ENCODE peak calls at places on chromosomes 2 and 18, in four cellular contexts. One of them, this sample, is unnamed.
A peak's percentile ranks its signal among the peaks of the same experiment; 100 is the strongest.

GRCh38 chr2:44766220-44766619 is 175.3 kb upstream of the SIX3 start:
- DNase-seq in mesothelial cell of epicardium: no peak
- DNase-seq in adrenal gland: no peak
- DNase-seq in fibroblast of lung: no peak
- DNase-seq in this sample: no peak

GRCh38 chr18:48727685-48728084 is 188.9 kb downstream of the CTIF start:
- DNase-seq in mesothelial cell of epicardium: no peak
- DNase-seq in adrenal gland: no peak
- DNase-seq in fibroblast of lung: no peak
- DNase-seq in this sample: no peak

GRCh38 chr2:173793649-173794565 is 171.3 kb downstream of the SP3 start:
- DNase-seq in mesothelial cell of epicardium: no peak
- DNase-seq in adrenal gland: no peak
- DNase-seq in fibroblast of lung: no peak
- DNase-seq in this sample: no peak

GRCh38 chr2:215750763-215751162 is 262.6 kb downstream of the MREG start:
- DNase-seq in mesothelial cell of epicardium: no peak
- DNase-seq in adrenal gland: no peak
- DNase-seq in fibroblast of lung: peak; percentile 40
- DNase-seq in this sample: no peak

GRCh38 chr2:196925768-196926561 is 542 bp downstream of the PGAP1 start:
- DNase-seq in mesothelial cell of epicardium: peak; percentile 41
- DNase-seq in adrenal gland: peak; percentile 40
- DNase-seq in fibroblast of lung: peak; percentile 32
- DNase-seq in this sample: peak; percentile 21

GRCh38 chr18:67519582-67519981 is 3.1 kb upstream of the DSEL start:
- DNase-seq in mesothelial cell of epicardium: no peak
- DNase-seq in adrenal gland: no peak
- DNase-seq in fibroblast of lung: peak; percentile 80
- DNase-seq in this sample: no peak

GRCh38 chr2:23900927-23901322 is 26.0 kb downstream of the ATAD2B start:
- DNase-seq in mesothelial cell of epicardium: no peak
- DNase-seq in adrenal gland: no peak
- DNase-seq in fibroblast of lung: peak; percentile 89
- DNase-seq in this sample: no peak

GRCh38 chr2:188382107-188382506 is 90.4 kb downstream of the GULP1 start:
- DNase-seq in mesothelial cell of epicardium: no peak
- DNase-seq in adrenal gland: no peak
- DNase-seq in fibroblast of lung: peak; percentile 33
- DNase-seq in this sample: no peak

GRCh38 chr2:235619544-235619943 is 125.7 kb downstream of the AGAP1 start:
- DNase-seq in mesothelial cell of epicardium: no peak
- DNase-seq in adrenal gland: no peak
- DNase-seq in fibroblast of lung: no peak
- DNase-seq in this sample: no peak

GRCh38 chr2:55560855-55561254 is 41.3 kb downstream of the CFAP36 start:
- DNase-seq in mesothelial cell of epicardium: no peak
- DNase-seq in adrenal gland: no peak
- DNase-seq in fibroblast of lung: no peak
- DNase-seq in this sample: no peak

GRCh38 chr2:33903701-33904100 is 304.6 kb upstream of the FAM98A start:
- DNase-seq in mesothelial cell of epicardium: no peak
- DNase-seq in adrenal gland: no peak
- DNase-seq in fibroblast of lung: no peak
- DNase-seq in this sample: no peak

GRCh38 chr2:140698736-140699135 is 1432.1 kb downstream of the LRP1B start:
- DNase-seq in mesothelial cell of epicardium: no peak
- DNase-seq in adrenal gland: no peak
- DNase-seq in fibroblast of lung: no peak
- DNase-seq in this sample: no peak

GRCh38 chr2:140696449-140696848 is 1434.4 kb downstream of the LRP1B start:
- DNase-seq in mesothelial cell of epicardium: no peak
- DNase-seq in adrenal gland: no peak
- DNase-seq in fibroblast of lung: no peak
- DNase-seq in this sample: no peak

DNA sequence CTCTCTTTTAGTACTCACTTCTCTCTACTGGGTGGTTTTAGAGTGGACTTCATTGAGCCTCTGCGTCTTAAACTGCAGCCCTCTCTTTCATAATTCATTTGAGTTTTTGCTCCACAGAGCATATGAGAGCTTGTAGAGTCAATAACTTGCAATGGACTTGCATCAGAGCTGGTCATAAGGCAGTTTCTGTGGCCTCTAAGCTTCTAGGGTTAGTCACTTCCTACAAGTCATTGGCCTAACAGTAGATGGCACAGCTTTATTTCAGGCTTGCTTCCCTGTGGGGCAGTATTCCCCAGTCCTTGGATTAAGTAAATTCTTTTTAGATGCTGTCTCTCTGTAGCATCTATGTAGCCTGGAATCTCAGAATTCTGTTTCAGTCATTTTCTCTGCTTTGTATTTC is 1435.7 kb downstream of the LRP1B start:
- DNase-seq in mesothelial cell of epicardium: no peak
- DNase-seq in adrenal gland: no peak
- DNase-seq in fibroblast of lung: peak; percentile 11
- DNase-seq in this sample: no peak
- TF ChIP-seq CTCF in mesothelial cell of epicardium: no peak
- TF ChIP-seq CTCF in adrenal gland: no peak
- TF ChIP-seq CTCF in fibroblast of lung: no peak
- TF ChIP-seq CTCF in this sample: no peak

GRCh38 chr2:170394988-170395387 is 217.0 kb downstream of the MYO3B start:
- DNase-seq in mesothelial cell of epicardium: no peak
- DNase-seq in adrenal gland: no peak
- DNase-seq in fibroblast of lung: no peak
- DNase-seq in this sample: no peak
- TF ChIP-seq CTCF in mesothelial cell of epicardium: no peak
- TF ChIP-seq CTCF in adrenal gland: no peak
- TF ChIP-seq CTCF in fibroblast of lung: no peak
- TF ChIP-seq CTCF in this sample: no peak

GRCh38 chr18:23893653-23894052 is 120.9 kb upstream of the TTC39C start:
- DNase-seq in mesothelial cell of epicardium: no peak
- DNase-seq in adrenal gland: no peak
- DNase-seq in fibroblast of lung: no peak
- DNase-seq in this sample: no peak

GRCh38 chr18:23897733-23898132 is 116.8 kb upstream of the TTC39C start:
- DNase-seq in mesothelial cell of epicardium: no peak
- DNase-seq in adrenal gland: no peak
- DNase-seq in fibroblast of lung: no peak
- DNase-seq in this sample: no peak

GRCh38 chr18:23890589-23890988 is 124.0 kb upstream of the TTC39C start:
- DNase-seq in mesothelial cell of epicardium: no peak
- DNase-seq in adrenal gland: no peak
- DNase-seq in fibroblast of lung: peak; percentile 78
- DNase-seq in this sample: no peak

GRCh38 chr18:23897293-23897692 is 117.3 kb upstream of the TTC39C start:
- DNase-seq in mesothelial cell of epicardium: no peak
- DNase-seq in adrenal gland: no peak
- DNase-seq in fibroblast of lung: no peak
- DNase-seq in this sample: no peak

DNA sequence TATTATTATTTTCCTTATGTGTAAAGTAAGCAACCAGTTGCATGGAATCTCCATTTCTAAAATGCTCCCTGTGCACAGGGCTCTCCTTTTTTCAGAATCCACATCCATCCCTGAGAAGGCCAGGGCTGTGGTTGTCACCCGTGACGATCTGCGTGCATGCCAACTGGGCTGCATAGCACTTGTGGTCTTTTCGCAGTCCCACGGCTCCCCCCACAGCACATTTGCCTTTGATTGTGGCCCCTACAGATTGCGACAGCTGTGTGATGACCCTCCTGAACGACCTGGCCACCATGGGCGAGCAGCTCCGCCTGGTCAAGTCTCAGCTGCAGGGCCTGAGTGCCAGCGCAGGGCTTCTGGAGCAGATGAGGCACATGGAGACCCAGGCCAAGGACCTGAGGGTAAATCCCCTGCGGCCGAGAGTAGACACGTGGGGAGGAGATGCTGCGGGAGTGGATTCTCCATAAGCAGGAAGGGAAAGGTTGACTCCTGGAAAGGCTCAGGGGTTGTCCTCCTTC is 119.8 kb upstream of the TTC39C start:
- DNase-seq in mesothelial cell of epicardium: no peak
- DNase-seq in adrenal gland: no peak
- DNase-seq in fibroblast of lung: no peak
- DNase-seq in this sample: no peak
- TF ChIP-seq CTCF in mesothelial cell of epicardium: no peak
- TF ChIP-seq CTCF in adrenal gland: no peak
- TF ChIP-seq CTCF in fibroblast of lung: no peak
- TF ChIP-seq CTCF in this sample: no peak

GRCh38 chr2:85132834-85133637 is at the start of gene TCF7L1:
- DNase-seq in mesothelial cell of epicardium: peak; percentile 96
- DNase-seq in adrenal gland: peak; percentile 73
- DNase-seq in fibroblast of lung: peak; percentile 91
- DNase-seq in this sample: peak; percentile 24
- TF ChIP-seq CTCF in mesothelial cell of epicardium: peak; percentile 86
- TF ChIP-seq CTCF in adrenal gland: peak; percentile 33
- TF ChIP-seq CTCF in fibroblast of lung: peak; percentile 77
- TF ChIP-seq CTCF in this sample: no peak

DNA sequence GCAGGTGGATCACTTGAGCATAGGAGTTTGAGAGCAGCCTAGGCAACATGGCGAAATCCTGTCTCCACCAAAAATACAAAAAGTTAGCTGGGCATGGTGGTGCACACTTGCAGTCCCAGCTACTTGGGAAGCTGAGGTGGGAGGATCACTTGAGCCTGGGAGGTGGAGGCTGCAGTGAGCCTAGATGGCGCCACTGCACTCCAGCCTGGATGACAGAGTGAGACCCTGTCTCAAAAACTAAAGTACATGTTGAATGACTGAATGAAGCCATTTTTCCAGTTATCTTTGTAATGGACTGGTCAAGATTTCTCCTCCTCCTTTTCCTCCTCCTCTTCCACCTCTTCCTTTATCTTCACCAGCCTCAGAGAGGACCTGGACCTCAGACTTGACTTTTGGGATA is 272.0 kb downstream of the SMAD2 start:
- DNase-seq in mesothelial cell of epicardium: no peak
- DNase-seq in adrenal gland: no peak
- DNase-seq in fibroblast of lung: no peak
- DNase-seq in this sample: no peak
- TF ChIP-seq CTCF in mesothelial cell of epicardium: no peak
- TF ChIP-seq CTCF in adrenal gland: no peak
- TF ChIP-seq CTCF in fibroblast of lung: no peak
- TF ChIP-seq CTCF in this sample: no peak

DNA sequence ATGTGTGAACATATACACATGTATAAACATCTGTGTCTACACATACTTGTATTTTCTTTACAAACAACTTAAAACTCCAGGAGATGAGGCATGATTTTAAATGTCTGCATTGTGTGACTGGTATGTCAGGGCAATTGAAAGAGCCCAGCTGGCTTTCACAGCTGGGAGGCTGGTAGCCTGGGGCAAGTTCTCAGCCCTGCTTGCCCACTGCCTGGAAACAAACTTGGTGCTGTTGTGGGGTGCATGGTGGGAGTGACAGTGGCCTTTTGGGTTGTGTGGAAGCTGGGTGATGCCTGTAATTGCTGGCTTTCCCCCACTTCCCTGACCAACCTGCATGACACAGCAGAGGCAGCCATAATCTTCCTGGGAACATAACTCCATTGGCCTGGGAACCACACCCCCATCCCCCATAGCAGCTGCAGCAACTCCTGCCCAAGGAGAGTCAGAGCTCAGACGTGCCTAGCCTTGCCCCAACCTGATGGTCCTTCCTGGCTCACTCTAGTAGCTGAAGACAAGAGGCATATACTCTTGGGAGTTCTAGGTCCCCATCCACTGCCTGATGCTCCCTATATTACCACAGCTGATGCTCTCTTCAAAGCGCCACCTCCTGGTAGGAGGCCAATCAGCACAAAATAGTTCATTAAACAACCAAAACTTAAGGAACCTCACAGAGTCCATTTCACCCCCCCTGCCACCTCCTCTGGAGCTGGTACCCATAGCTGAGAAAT is 158.4 kb downstream of the CERS6 start:
- DNase-seq in mesothelial cell of epicardium: no peak
- DNase-seq in adrenal gland: no peak
- DNase-seq in fibroblast of lung: no peak
- DNase-seq in this sample: no peak
- TF ChIP-seq CTCF in mesothelial cell of epicardium: no peak
- TF ChIP-seq CTCF in adrenal gland: no peak
- TF ChIP-seq CTCF in fibroblast of lung: no peak
- TF ChIP-seq CTCF in this sample: no peak

GRCh38 chr2:65000619-65001018 is 11.4 kb downstream of the SLC1A4 start:
- DNase-seq in mesothelial cell of epicardium: no peak
- DNase-seq in adrenal gland: no peak
- DNase-seq in fibroblast of lung: no peak
- DNase-seq in this sample: no peak

GRCh38 chr2:64998658-64999061 is 9.5 kb downstream of the SLC1A4 start:
- DNase-seq in mesothelial cell of epicardium: no peak
- DNase-seq in adrenal gland: no peak
- DNase-seq in fibroblast of lung: peak; percentile 73
- DNase-seq in this sample: no peak

GRCh38 chr2:64995041-64995440 is 5.8 kb downstream of the SLC1A4 start:
- DNase-seq in mesothelial cell of epicardium: no peak
- DNase-seq in adrenal gland: no peak
- DNase-seq in fibroblast of lung: no peak
- DNase-seq in this sample: no peak

GRCh38 chr2:64999754-65000153 is 10.6 kb downstream of the SLC1A4 start:
- DNase-seq in mesothelial cell of epicardium: no peak
- DNase-seq in adrenal gland: no peak
- DNase-seq in fibroblast of lung: no peak
- DNase-seq in this sample: no peak

DNA sequence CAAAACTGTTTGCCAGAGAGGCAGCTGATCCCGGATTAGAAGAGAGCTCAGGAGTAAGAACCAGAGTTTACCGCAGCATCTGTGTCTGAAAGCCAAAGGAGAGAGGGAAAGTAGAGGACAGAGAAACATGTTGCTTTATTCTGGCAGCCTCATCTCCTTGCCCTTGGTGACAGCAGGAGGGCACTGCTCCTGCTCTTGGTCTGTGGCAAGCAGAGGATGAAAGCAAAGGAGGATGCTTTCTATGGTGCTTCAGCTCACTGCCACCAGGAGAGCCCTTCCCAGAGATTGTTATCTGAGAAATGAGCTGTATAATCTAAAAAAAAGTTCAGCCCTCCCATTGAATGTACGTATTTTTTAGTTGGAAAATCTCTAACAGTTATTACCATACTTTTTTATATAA is 7.7 kb downstream of the SLC1A4 start:
- DNase-seq in mesothelial cell of epicardium: no peak
- DNase-seq in adrenal gland: no peak
- DNase-seq in fibroblast of lung: no peak
- DNase-seq in this sample: no peak
- TF ChIP-seq CTCF in mesothelial cell of epicardium: no peak
- TF ChIP-seq CTCF in adrenal gland: no peak
- TF ChIP-seq CTCF in fibroblast of lung: no peak
- TF ChIP-seq CTCF in this sample: no peak

GRCh38 chr2:96408631-96409542 is 73.3 kb downstream of the NCAPH start:
- DNase-seq in mesothelial cell of epicardium: no peak
- DNase-seq in adrenal gland: no peak
- DNase-seq in fibroblast of lung: peak; percentile 80
- DNase-seq in this sample: no peak
- TF ChIP-seq CTCF in mesothelial cell of epicardium: no peak
- TF ChIP-seq CTCF in adrenal gland: no peak
- TF ChIP-seq CTCF in fibroblast of lung: no peak
- TF ChIP-seq CTCF in this sample: no peak

This sample was measured in activated B cell treated with CpG ODN at 0.5 μM for 24 hours.